ENCODE peak calls at places on chromosomes 7 and 10, in four cellular contexts. L is K562, E is GM12878, B is HepG2. W is an unnamed sample.

GRCh38 chr7:43692582-43693373 is 36.5 kb downstream of the COA1 start:
- DNase-seq in L (no peak), E (no peak), B (no peak), W (no peak)

GRCh38 chr10:98460837-98461499 is 14.2 kb upstream of the HPS1 start:
- DNase-seq in L (peak), E (no peak), B (peak), W (no peak)

GRCh38 chr7:156582591-156583123 is 57.9 kb upstream of the RNF32 start:
- DNase-seq in L (no peak), E (no peak), B (no peak), W (no peak)

GRCh38 chr7:55432937-55433784 is 68.0 kb downstream of the LANCL2 start:
- DNase-seq in L (no peak), E (no peak), B (peak), W (no peak)

GRCh38 chr10:14384915-14385314 is 54.2 kb upstream of the FRMD4A start:
- DNase-seq in L (no peak), E (peak), B (no peak), W (no peak)

GRCh38 chr7:47653550-47654351 is 71.8 kb upstream of the TNS3 start:
- DNase-seq in L (no peak), E (no peak), B (no peak), W (no peak)

GRCh38 chr10:111207525-111207924 is 130.7 kb downstream of the ADRA2A start:
- DNase-seq in L (no peak), E (no peak), B (no peak), W (peak)

GRCh38 chr10:79383974-79384606 is 36.8 kb downstream of the PPIF start:
- DNase-seq in L (no peak), E (no peak), B (no peak), W (no peak)

GRCh38 chr7:46600340-46600739 is 679.3 kb upstream of the IGFBP3 start:
- DNase-seq in L (no peak), E (no peak), B (no peak), W (no peak)

GRCh38 chr10:123443924-123444323 is 222.2 kb upstream of the GPR26 start:
- DNase-seq in L (no peak), E (no peak), B (no peak), W (no peak)

GRCh38 chr7:90629306-90629918 is 33.3 kb downstream of the CDK14 start:
- DNase-seq in L (no peak), E (peak), B (peak), W (no peak)

GRCh38 chr7:157410831-157411556 is 74.2 kb downstream of the DNAJB6 start:
- DNase-seq in L (no peak), E (no peak), B (no peak), W (no peak)

GRCh38 chr7:148699024-148699771 is 495 bp downstream of the CUL1 start:
- DNase-seq in L (peak), E (no peak), B (peak), W (no peak)

GRCh38 chr7:33706666-33707194 is 198.6 kb upstream of the BMPER start:
- DNase-seq in L (no peak), E (no peak), B (no peak), W (no peak)

GRCh38 chr10:24174014-24174413 is 34.9 kb upstream of the KIAA1217 start:
- DNase-seq in L (no peak), E (no peak), B (no peak), W (no peak)

GRCh38 chr10:106679314-106679713 is 485.2 kb downstream of the SORCS1 start:
- DNase-seq in L (no peak), E (no peak), B (no peak), W (no peak)

GRCh38 chr10:106682175-106682574 is 482.3 kb downstream of the SORCS1 start:
- DNase-seq in L (no peak), E (no peak), B (no peak), W (no peak)

DNA sequence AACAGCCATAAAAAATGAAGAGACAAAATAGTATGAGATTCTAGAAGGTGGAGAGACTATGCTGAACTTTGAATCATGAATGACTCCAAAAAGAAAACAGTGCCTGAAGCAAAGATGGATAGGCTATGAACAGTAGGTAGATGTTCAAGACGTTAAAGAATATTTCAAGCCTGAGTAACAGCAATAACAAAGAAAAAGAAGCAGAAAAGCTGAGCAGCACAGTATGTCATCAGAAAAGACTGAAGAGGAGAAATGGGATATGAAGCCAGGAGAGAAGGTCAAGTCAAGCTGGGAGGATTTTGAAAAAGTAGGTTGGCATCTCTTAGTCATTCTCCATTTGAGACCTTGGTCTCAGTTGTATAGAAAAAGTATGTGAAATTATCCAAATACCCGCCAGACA is 484.4 kb downstream of the SORCS1 start:
- DNase-seq in L (no peak), E (no peak), B (no peak), W (no peak)
- TF ChIP-seq BRCA1 in L (no peak), E (no peak), B (no peak), W (no peak)

GRCh38 chr10:282294-283139 is 147.3 kb downstream of the ZMYND11 start:
- DNase-seq in L (no peak), E (no peak), B (no peak), W (no peak)
- TF ChIP-seq BRCA1 in L (no peak), E (no peak), B (no peak), W (no peak)

DNA sequence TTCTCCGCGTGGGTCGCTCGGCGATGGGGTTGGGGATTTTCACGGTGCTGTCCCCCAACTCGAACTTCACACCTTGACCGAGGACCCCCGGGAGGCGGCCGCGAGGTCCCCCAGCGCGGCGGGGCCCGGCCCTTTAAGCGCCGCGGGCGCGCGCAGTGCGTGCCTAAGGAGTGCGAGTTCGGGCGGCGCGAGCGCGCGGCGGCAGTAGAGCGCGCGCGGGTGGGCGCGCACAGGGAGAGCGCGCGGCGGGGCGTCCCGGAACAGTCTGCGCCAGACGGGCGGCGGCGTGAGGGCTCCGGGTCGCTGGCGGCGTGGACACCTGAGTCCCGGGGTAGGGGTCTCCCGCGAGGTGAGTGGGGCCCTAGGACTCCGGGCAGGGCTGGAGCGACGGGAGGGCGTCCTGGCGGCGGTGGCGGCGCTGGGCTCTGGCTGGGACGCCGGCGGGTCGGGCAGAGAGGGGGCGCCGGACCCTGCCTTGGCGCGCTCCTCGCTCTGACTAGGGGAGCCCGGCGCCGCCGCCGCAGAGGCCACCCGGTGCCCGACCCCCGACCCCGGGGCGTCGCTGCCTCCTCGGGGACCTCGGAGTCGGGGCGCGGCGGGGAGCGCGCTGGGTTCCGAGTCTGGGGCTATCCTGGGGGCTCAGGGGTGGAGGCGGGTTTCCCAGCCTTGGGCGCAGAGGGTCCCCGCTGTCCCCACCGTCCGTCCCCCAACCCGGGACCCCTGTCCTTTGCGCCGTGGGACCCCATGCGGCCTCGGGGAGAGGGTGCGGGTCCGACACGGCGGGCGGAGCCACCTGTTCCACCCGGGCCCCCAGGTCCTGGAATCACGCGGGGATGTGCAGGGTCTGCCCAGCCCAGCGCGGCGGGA is at the start of gene PROSER2:
- DNase-seq in L (peak), E (no peak), B (no peak), W (no peak)
- TF ChIP-seq BRCA1 in L (no peak), E (no peak), B (no peak), W (no peak)

DNA sequence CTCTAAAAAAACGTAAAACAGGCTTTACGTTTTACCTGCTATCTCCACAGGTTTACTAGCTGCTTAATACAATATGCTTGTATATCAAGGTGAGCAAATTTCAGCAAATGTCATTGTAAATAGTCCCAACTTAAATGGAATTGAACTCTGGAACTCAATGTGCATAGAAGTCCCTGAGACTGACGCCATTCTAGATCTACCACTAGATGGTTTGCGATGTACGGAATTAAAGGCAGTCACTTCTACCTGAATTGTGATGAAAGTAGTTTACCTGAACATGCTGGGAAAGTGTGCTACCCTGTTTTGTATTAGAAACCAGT is 837 bp upstream of the SNX13 start:
- DNase-seq in L (no peak), E (no peak), B (peak), W (no peak)
- TF ChIP-seq BRCA1 in L (no peak), E (no peak), B (no peak), W (no peak)

GRCh38 chr7:16421333-16422099 is at the start of gene CRPPA:
- DNase-seq in L (peak), E (no peak), B (peak), W (no peak)
- TF ChIP-seq BRCA1 in L (no peak), E (no peak), B (no peak), W (no peak)

DNA sequence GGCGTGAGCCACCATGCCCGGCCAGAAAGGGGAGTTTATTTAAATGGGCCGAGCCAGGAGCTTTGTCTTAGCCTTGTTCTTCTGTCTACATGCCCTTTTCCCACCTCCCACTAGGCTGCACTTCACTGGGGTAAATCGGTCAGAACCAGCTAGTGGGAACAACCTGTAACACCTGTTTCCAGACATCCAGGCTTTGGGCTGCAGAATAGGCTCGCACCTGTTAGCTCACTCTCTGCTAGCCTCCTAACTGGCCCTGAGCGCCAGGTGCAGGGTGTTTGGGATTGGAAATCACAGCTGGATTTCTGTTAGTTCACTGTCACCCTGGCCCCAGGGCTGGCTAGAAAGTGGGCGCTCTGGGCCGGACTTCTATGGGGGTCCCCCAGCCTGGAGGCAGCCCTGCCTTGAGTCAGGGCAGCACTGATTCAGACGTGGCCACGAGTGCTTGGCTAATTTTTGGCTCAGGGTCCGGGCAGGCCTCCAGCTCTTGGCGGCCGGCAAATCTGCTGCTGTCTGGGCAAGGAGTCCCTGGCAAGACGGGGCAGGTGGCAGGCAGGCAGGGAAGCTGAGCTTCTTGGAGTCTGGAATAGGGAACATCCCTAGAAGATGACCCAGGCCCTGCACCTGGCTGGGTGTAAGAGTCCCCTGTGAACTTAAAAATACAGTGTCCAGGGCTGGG is 48.6 kb downstream of the GTF2IRD1 start:
- DNase-seq in L (no peak), E (no peak), B (no peak), W (no peak)
- TF ChIP-seq BRCA1 in L (no peak), E (no peak), B (no peak), W (no peak)

W was measured in H1.